ENCODE peak calls at places on chromosome 12, in four cellular contexts. S, R, M and X are unnamed samples.

GRCh38 chr12:102960766-102961487 is 3.5 kb downstream of the ASCL1 start:
- DNase-seq in S (no peak), R (peak), M (no peak), X (peak)

GRCh38 chr12:108634225-108634795 is 616 bp upstream of the SELPLG start:
- DNase-seq in S (no peak), R (peak), M (no peak), X (no peak)

GRCh38 chr12:40054554-40055226 is 51.2 kb downstream of the SLC2A13 start:
- DNase-seq in S (peak), R (no peak), M (peak), X (no peak)

GRCh38 chr12:94618995-94619695 is 31.2 kb downstream of the TMCC3 start:
- DNase-seq in S (no peak), R (no peak), M (peak), X (no peak)

GRCh38 chr12:57214398-57214781 is 2.2 kb upstream of the NXPH4 start:
- DNase-seq in S (peak), R (peak), M (peak), X (peak)

GRCh38 chr12:46549527-46550265 is 177.1 kb upstream of the SLC38A2 start:
- DNase-seq in S (no peak), R (no peak), M (peak), X (no peak)

GRCh38 chr12:60072911-60073310 is 477.1 kb downstream of the SLC16A7 start:
- DNase-seq in S (no peak), R (no peak), M (peak), X (no peak)

GRCh38 chr12:65434737-65435136 is 156.3 kb downstream of the MSRB3 start:
- DNase-seq in S (no peak), R (no peak), M (no peak), X (no peak)

GRCh38 chr12:111841236-111841749 is 735 bp upstream of the MAPKAPK5 start:
- DNase-seq in S (no peak), R (no peak), M (peak), X (no peak)

GRCh38 chr12:49867580-49868341 is 24.9 kb upstream of the BCDIN3D start:
- DNase-seq in S (no peak), R (peak), M (peak), X (no peak)

GRCh38 chr12:123436017-123436964 is at the start of gene RILPL2:
- DNase-seq in S (peak), R (peak), M (peak), X (peak)

GRCh38 chr12:101200824-101201223 is 9.2 kb downstream of the SLC5A8 start:
- DNase-seq in S (no peak), R (no peak), M (no peak), X (no peak)

GRCh38 chr12:31835276-31835882 is 106.6 kb upstream of the AMN1 start:
- DNase-seq in S (no peak), R (no peak), M (no peak), X (no peak)

GRCh38 chr12:118874698-118875548 is 106.4 kb upstream of the SRRM4 start:
- DNase-seq in S (no peak), R (peak), M (no peak), X (no peak)

GRCh38 chr12:54134850-54135249 is 53.9 kb downstream of the SMUG1 start:
- DNase-seq in S (no peak), R (no peak), M (no peak), X (no peak)

GRCh38 chr12:94312388-94312787 is 147.3 kb downstream of the CEP83 start:
- DNase-seq in S (no peak), R (no peak), M (no peak), X (no peak)

GRCh38 chr12:113720629-113721028 is 245.5 kb downstream of the RBM19 start:
- DNase-seq in S (no peak), R (no peak), M (no peak), X (no peak)

GRCh38 chr12:107543841-107544240 is 141.8 kb upstream of the PWP1 start:
- DNase-seq in S (no peak), R (no peak), M (no peak), X (no peak)

GRCh38 chr12:14664434-14665023 is 31.9 kb downstream of the GUCY2C start:
- DNase-seq in S (no peak), R (no peak), M (peak), X (peak)